ENCODE peak calls at places on chromosome 10, in ten cellular contexts. H is neural progenitor cell; V is IMR-90; T is sigmoid colon; O is HCT116; B is left lung; L is colonic mucosa; I is A549; A is esophagus muscularis mucosa; E is CD8-positive, alpha-beta T cell. X is an unnamed sample.
A peak's percentile ranks its signal among the peaks of the same experiment; 100 is the strongest.

GRCh38 chr10:59177031-59177861 is 803 bp downstream of the PHYHIPL start:
- DNase-seq in V (peak; percentile 79), T (no peak), B (peak; percentile 66), A (no peak), H (peak; percentile 74), O (no peak), I (peak; percentile 31), E (no peak), L (peak; percentile 22), X (peak; percentile 23)

GRCh38 chr10:60456053-60456452 is 66.4 kb upstream of the ANK3 start:
- DNase-seq in L (no peak), O (no peak), I (no peak), B (no peak), V (peak; percentile 27), A (no peak), T (no peak), H (peak; percentile 54), E (no peak), X (no peak)

GRCh38 chr10:13637303-13637856 is 50.6 kb downstream of the PRPF18 start:
- DNase-seq in H (no peak), E (no peak), T (no peak), I (no peak), B (no peak), A (no peak), L (no peak), O (no peak), V (no peak), X (no peak)

GRCh38 chr10:14010827-14011574 is 319.7 kb downstream of the FRMD4A start:
- DNase-seq in I (no peak), V (no peak), T (no peak), A (no peak), L (no peak), O (no peak), B (no peak), H (no peak), E (no peak), X (no peak)

GRCh38 chr10:33570495-33570894 is 236.0 kb upstream of the NRP1 start:
- DNase-seq in E (no peak), A (no peak), T (no peak), O (no peak), V (no peak), L (no peak), B (no peak), H (no peak), I (no peak), X (no peak)

GRCh38 chr10:30813872-30814471 is 184.4 kb upstream of the LYZL2 start:
- DNase-seq in L (no peak), A (no peak), E (no peak), V (peak; percentile 85), B (no peak), O (no peak), I (no peak), H (no peak), T (peak; percentile 54), X (no peak)

GRCh38 chr10:132306951-132307751 is 599 bp downstream of the STK32C start:
- DNase-seq in H (peak; percentile 76), A (no peak), V (no peak), E (peak; percentile 25), I (peak; percentile 79), B (peak; percentile 90), O (no peak), T (peak; percentile 70), L (no peak), X (no peak)

GRCh38 chr10:12337407-12337806 is 11.9 kb upstream of the CAMK1D start:
- DNase-seq in A (no peak), B (no peak), E (no peak), O (no peak), V (peak; percentile 59), I (no peak), L (no peak), T (no peak), H (no peak), X (no peak)

GRCh38 chr10:33386926-33387325 is 52.5 kb upstream of the NRP1 start:
- DNase-seq in L (no peak), V (peak; percentile 31), I (no peak), E (no peak), A (no peak), H (no peak), T (no peak), B (no peak), O (no peak), X (no peak)

GRCh38 chr10:76411719-76412435 is 980.5 kb downstream of the LRMDA start:
- DNase-seq in V (no peak), E (no peak), O (no peak), L (no peak), H (no peak), B (no peak), T (peak; percentile 90), I (no peak), A (no peak), X (peak; percentile 78)
- TF ChIP-seq CTCF in V (no peak), E (no peak), O (no peak), L (no peak), H (no peak), B (no peak), T (no peak), I (no peak), A (no peak), X (no peak)

GRCh38 chr10:96740141-96740540 is 19.8 kb upstream of the PIK3AP1 start:
- DNase-seq in L (no peak), O (no peak), B (no peak), I (no peak), H (no peak), T (no peak), E (no peak), V (no peak), A (no peak), X (no peak)

GRCh38 chr10:96745950-96746349 is 25.6 kb upstream of the PIK3AP1 start:
- DNase-seq in L (no peak), I (no peak), T (no peak), H (no peak), A (no peak), B (no peak), O (no peak), E (no peak), V (no peak), X (no peak)

GRCh38 chr10:96743988-96744585 is 23.8 kb upstream of the PIK3AP1 start:
- DNase-seq in V (peak; percentile 29), O (no peak), H (peak; percentile 40), B (no peak), L (no peak), T (no peak), I (no peak), A (no peak), E (no peak), X (no peak)

GRCh38 chr10:96746503-96746902 is 26.2 kb upstream of the PIK3AP1 start:
- DNase-seq in E (no peak), B (no peak), H (no peak), T (no peak), I (no peak), O (no peak), V (peak; percentile 6), L (no peak), A (no peak), X (no peak)

DNA sequence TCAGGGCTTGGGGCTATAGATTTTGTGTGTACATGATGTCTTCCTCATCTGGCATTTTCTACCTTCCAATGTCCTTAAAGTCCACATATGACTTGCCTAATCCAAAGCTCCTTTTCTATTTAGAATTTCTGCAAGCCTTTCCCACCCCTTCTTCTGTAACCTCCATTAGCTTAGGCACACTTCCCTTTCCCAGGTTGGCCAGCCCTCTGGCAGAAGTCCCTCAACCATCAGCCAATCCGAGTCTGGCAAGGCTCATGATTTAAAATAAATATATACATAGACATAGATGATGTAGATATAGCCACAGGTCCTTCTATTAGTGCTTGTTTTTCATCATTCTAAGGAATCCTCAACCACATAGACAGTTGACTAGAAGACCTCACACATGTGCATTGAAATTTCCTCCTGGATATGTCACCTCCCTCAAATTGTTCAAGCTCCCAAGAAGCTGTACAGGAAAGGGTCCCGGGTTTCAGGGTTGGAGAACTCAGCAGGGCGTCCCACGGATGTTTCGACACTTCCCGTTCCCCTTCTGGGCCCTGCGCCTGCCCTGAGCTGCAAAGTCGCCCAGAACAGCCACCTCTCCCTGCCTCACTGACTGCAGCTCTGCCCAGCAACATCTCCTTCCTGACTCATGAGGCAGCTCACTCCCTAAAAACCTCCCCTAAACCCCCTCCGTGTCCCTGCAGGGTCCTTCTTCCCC is 20.4 kb upstream of the PIK3AP1 start:
- DNase-seq in O (no peak), E (no peak), B (peak; percentile 92), V (no peak), I (no peak), H (no peak), A (no peak), T (peak; percentile 78), L (no peak), X (no peak)
- H3K27ac ChIP-seq in O (no peak overlapping the region), E (no peak overlapping the region), B (peak overlapping the region; percentile 85), V (no peak overlapping the region), I (no peak overlapping the region), H (no peak overlapping the region), A (no peak overlapping the region), T (peak overlapping the region; percentile 28), L (peak overlapping the region; percentile 34), X (no peak overlapping the region)

DNA sequence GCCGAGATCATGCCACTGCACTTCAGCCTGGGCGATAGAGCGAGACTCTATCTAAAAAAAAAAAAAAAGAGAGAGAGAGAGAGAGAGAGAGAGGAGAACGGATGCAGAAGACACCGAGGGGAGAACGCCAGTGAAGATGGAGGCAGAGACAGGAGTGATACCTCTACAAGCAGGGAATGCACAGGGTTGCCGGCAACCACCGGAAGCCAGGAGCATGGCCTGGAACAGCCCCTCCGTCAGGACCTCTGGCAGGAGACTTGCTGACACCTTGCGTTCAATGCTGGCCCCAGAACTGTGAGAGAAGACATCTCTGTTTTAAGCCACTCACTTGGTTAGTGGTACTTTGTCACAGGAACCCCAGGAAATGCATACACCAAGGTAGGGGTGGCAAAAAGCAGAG is 38.1 kb upstream of the DUSP5 start:
- DNase-seq in I (no peak), A (no peak), T (no peak), L (no peak), H (no peak), O (no peak), E (no peak), V (no peak), B (no peak), X (no peak)
- H3K4me1 ChIP-seq in I (peaks cover 65% of the 10 kb centered on the region), A (peaks cover 13% of the 10 kb centered on the region), T (no peaks in the 10 kb centered on the region), L (no peaks in the 10 kb centered on the region), H (no peaks in the 10 kb centered on the region), O (peaks cover 61% of the 10 kb centered on the region), E (peaks cover 27% of the 10 kb centered on the region), V (peaks cover 17% of the 10 kb centered on the region), B (no peaks in the 10 kb centered on the region), X (no peaks in the 10 kb centered on the region)

GRCh38 chr10:50648089-50648934 is 24.6 kb upstream of the SGMS1 start:
- DNase-seq in B (no peak), L (no peak), V (no peak), I (no peak), E (no peak), H (no peak), O (no peak), A (peak; percentile 45), T (no peak), X (no peak)

GRCh38 chr10:50645241-50645640 is 21.5 kb upstream of the SGMS1 start:
- DNase-seq in O (no peak), A (peak; percentile 7), T (no peak), B (no peak), H (no peak), I (no peak), E (no peak), L (no peak), V (no peak), X (no peak)

GRCh38 chr10:50650481-50650880 is 26.7 kb upstream of the SGMS1 start:
- DNase-seq in T (no peak), H (no peak), B (no peak), A (peak; percentile 91), V (no peak), I (no peak), O (no peak), L (no peak), E (no peak), X (no peak)

GRCh38 chr10:50651808-50652207 is 28.1 kb upstream of the SGMS1 start:
- DNase-seq in E (no peak), A (peak; percentile 17), B (no peak), T (no peak), H (no peak), O (no peak), V (peak; percentile 21), L (no peak), I (no peak), X (no peak)

GRCh38 chr10:50648935-50649227 is 25.1 kb upstream of the SGMS1 start:
- DNase-seq in E (no peak), O (no peak), V (no peak), B (no peak), H (no peak), I (no peak), L (no peak), A (peak; percentile 3), T (no peak), X (no peak)
- TF ChIP-seq CTCF in E (no peak), O (no peak), V (no peak), B (no peak), H (no peak), I (no peak), L (no peak), A (no peak), T (no peak), X (no peak)

X was measured in ovary.